ENCODE peak calls at places on chromosome 9, in ten cellular contexts. Z is CD8-positive, alpha-beta memory T cell; E is prostate gland; C is cardiac muscle cell; P is Peyer's patch; B is tibial artery; G is psoas muscle; N is HL-60; Q is left ventricle myocardium inferior; Y is PC-3. I is an unnamed sample.

GRCh38 chr9:14311940-14312572 is 1.9 kb downstream of the NFIB start:
- DNase-seq in Z (no peak), Q (no peak), B (no peak), C (no peak), E (no peak), P (no peak), N (no peak), Y (peak; percentile 51), G (no peak), I (no peak)

GRCh38 chr9:98879094-98879957 is 64.4 kb upstream of the COL15A1 start:
- DNase-seq in P (no peak), N (no peak), B (no peak), C (no peak), Y (no peak), G (no peak), E (no peak), Z (no peak), Q (no peak), I (no peak)

GRCh38 chr9:105994970-105995369 is 300.6 kb downstream of the TMEM38B start:
- DNase-seq in P (no peak), C (no peak), Z (no peak), G (no peak), Q (no peak), E (no peak), Y (peak; percentile 32), B (no peak), N (no peak), I (no peak)

GRCh38 chr9:134325813-134326753 is at the start of gene RXRA:
- DNase-seq in Y (peak; percentile 65), Q (peak; percentile 89), P (peak; percentile 92), Z (peak; percentile 77), G (peak; percentile 90), E (peak; percentile 86), N (peak; percentile 74), B (peak; percentile 76), C (peak; percentile 93), I (no peak)

GRCh38 chr9:27545471-27545870 is 15.9 kb upstream of the MOB3B start:
- DNase-seq in B (no peak), Y (no peak), E (no peak), N (no peak), Z (no peak), G (no peak), C (no peak), P (no peak), Q (no peak), I (no peak)

GRCh38 chr9:21491742-21492141 is 9.6 kb upstream of the IFNE start:
- DNase-seq in Z (no peak), N (no peak), C (no peak), P (no peak), Y (no peak), G (no peak), E (no peak), Q (no peak), B (no peak), I (no peak)

GRCh38 chr9:134163374-134164196 is 779 bp downstream of the RNU6ATAC start:
- DNase-seq in B (peak; percentile 65), N (no peak), Y (peak; percentile 50), Z (peak; percentile 79), G (peak; percentile 77), C (peak; percentile 52), P (peak; percentile 87), Q (peak; percentile 70), E (peak; percentile 31), I (peak; percentile 77)

GRCh38 chr9:21983509-21983908 is 10.7 kb downstream of the CDKN2A start:
- DNase-seq in Z (no peak), N (no peak), E (no peak), P (no peak), Q (no peak), C (no peak), B (no peak), Y (no peak), G (no peak), I (no peak)

GRCh38 chr9:122218885-122219855 is 9.6 kb downstream of the LHX6 start:
- DNase-seq in P (no peak), Y (no peak), Z (no peak), Q (no peak), N (no peak), E (no peak), B (no peak), G (no peak), C (peak; percentile 34), I (no peak)

GRCh38 chr9:120767451-120767850 is 25.8 kb downstream of the FBXW2 start:
- DNase-seq in Y (peak; percentile 89), Q (no peak), C (no peak), B (no peak), Z (no peak), E (no peak), N (no peak), P (no peak), G (no peak), I (no peak)

GRCh38 chr9:114930063-114930812 is at the start of gene TNFSF8:
- DNase-seq in G (peak; percentile 17), Q (no peak), P (peak; percentile 52), B (no peak), Z (peak; percentile 91), N (no peak), E (no peak), Y (no peak), C (no peak), I (no peak)

GRCh38 chr9:123376218-123377071 is 20.4 kb downstream of the CRB2 start:
- DNase-seq in E (no peak), Q (no peak), N (no peak), Z (no peak), Y (no peak), C (no peak), P (no peak), B (no peak), G (no peak), I (no peak)

GRCh38 chr9:97864396-97864795 is 11.4 kb downstream of the FOXE1 start:
- DNase-seq in G (no peak), Y (peak; percentile 3), P (no peak), N (no peak), B (no peak), E (no peak), Q (no peak), C (no peak), Z (no peak), I (no peak)

GRCh38 chr9:97866300-97866699 is 13.3 kb downstream of the FOXE1 start:
- DNase-seq in B (no peak), C (no peak), E (no peak), Y (no peak), Z (no peak), G (no peak), N (no peak), Q (no peak), P (no peak), I (no peak)

GRCh38 chr9:97863314-97863713 is 10.3 kb downstream of the FOXE1 start:
- DNase-seq in B (no peak), Y (no peak), E (no peak), C (no peak), G (no peak), Z (no peak), P (no peak), N (no peak), Q (no peak), I (no peak)

GRCh38 chr9:97868859-97869258 is 15.8 kb downstream of the FOXE1 start:
- DNase-seq in Z (no peak), G (no peak), N (no peak), B (no peak), P (no peak), E (no peak), Y (no peak), C (no peak), Q (no peak), I (peak; percentile 30)

DNA sequence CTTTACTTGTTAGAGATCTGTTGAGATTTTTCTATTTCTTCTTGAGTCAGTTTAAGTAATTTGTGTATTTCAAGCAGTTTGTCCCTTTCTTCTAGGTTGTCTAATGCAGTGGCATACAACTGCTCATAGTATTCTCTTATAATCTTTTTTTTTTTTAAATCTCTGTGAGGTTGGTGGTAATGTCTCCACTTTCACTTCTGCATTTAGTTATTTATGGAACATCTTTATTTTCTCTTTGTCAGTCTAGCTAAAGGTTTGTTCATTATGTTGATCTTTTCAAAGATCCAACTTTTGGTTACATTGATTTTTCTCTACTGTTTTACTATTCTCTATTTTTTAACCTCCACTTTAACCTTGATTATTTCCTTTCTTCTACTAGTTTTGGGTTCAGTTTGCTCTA is 13.8 kb downstream of the FOXE1 start:
- DNase-seq in C (no peak), B (no peak), G (no peak), N (no peak), Y (no peak), E (no peak), Q (no peak), P (no peak), Z (no peak), I (no peak)
- H3K4me3 ChIP-seq in C (no peak overlapping the region), B (no peak overlapping the region), G (no peak overlapping the region), N (no peak overlapping the region), Y (no peak overlapping the region), E (no peak overlapping the region), Q (no peak overlapping the region), P (no peak overlapping the region), Z (no peak overlapping the region), I (no peak overlapping the region)

GRCh38 chr9:126611188-126611587 is 2.5 kb upstream of the LMX1B start:
- DNase-seq in B (no peak), Q (no peak), Z (no peak), Y (no peak), C (no peak), N (no peak), E (no peak), P (no peak), G (no peak), I (no peak)
- H3K4me3 ChIP-seq in B (no peak overlapping the region), Q (peak overlapping the region; percentile 64), Z (no peak overlapping the region), Y (no peak overlapping the region), C (no peak overlapping the region), N (no peak overlapping the region), E (no peak overlapping the region), P (no peak overlapping the region), G (no peak overlapping the region), I (no peak overlapping the region)

GRCh38 chr9:975740-976257 is 656 bp upstream of the DMRT3 start:
- DNase-seq in B (no peak), E (no peak), P (no peak), G (no peak), N (no peak), Z (no peak), Y (no peak), C (no peak), Q (no peak), I (no peak)
- H3K4me3 ChIP-seq in B (peak overlapping the region; percentile 38), E (no peak overlapping the region), P (no peak overlapping the region), G (peak overlapping the region; percentile 53), N (no peak overlapping the region), Z (no peak overlapping the region), Y (no peak overlapping the region), C (peak overlapping the region; percentile 23), Q (no peak overlapping the region), I (no peak overlapping the region)

GRCh38 chr9:34124923-34125322 is 1.6 kb downstream of the DCAF12 start:
- DNase-seq in N (peak; percentile 18), G (no peak), E (no peak), P (no peak), Z (no peak), Y (peak; percentile 9), C (no peak), B (no peak), Q (no peak), I (no peak)
- H3K4me3 ChIP-seq in N (peak overlapping the region; percentile 96), G (peak overlapping the region; percentile 83), E (no peak overlapping the region), P (peak overlapping the region; percentile 93), Z (peak overlapping the region; percentile 97), Y (peak overlapping the region; percentile 78), C (peak overlapping the region; percentile 70), B (peak overlapping the region; percentile 89), Q (peak overlapping the region; percentile 86), I (peak overlapping the region; percentile 86)

I was measured in right atrium auricular region.